ENCODE peak calls at places on chromosomes 12 and 14, in nine cellular contexts. M is stimulated activated CD8-positive, alpha-beta memory T cell treated with anti-CD3 and anti-CD28 coated beads, Interleukin-15, amount 100 ng/mL, for 4 hours; K is activated T-helper 1 cell treated with Interleukin-2 at 50 U/mL for 16 hours; U is activated CD4-positive, alpha-beta T cell treated with anti-CD3 and anti-CD28 coated beads for 1 hour; T is choroid plexus epithelial cell; O is activated gamma-delta T cell treated with Interleukin-2 at 50 U/mL for 16 hours; V is T-helper 9 cell; B is pulmonary artery endothelial cell; P is amygdala. C is an unnamed sample.

GRCh38 chr14:96269359-96269710 is 13.3 kb downstream of the BDKRB1 start:
- DNase-seq in M (no peak), K (no peak), U (no peak), T (no peak), O (no peak), V (no peak), B (no peak), P (no peak), C (no peak)

GRCh38 chr14:52949711-52950409 is 990 bp downstream of the FERMT2 start:
- DNase-seq in M (no peak), K (no peak), U (no peak), T (peak; percentile 70), O (no peak), V (no peak), B (no peak), P (no peak), C (no peak)

GRCh38 chr14:24665440-24665991 is 31.5 kb upstream of the GZMB start:
- DNase-seq in M (no peak), K (no peak), U (no peak), T (no peak), O (peak; percentile 31), V (no peak), B (no peak), P (no peak), C (no peak)

GRCh38 chr12:110998165-110998564 is 77.8 kb upstream of the MYL2 start:
- DNase-seq in M (no peak), K (no peak), U (no peak), T (peak; percentile 6), O (no peak), V (no peak), B (no peak), P (no peak), C (no peak)

GRCh38 chr14:88106377-88106776 is 101.4 kb downstream of the GPR65 start:
- DNase-seq in M (no peak), K (no peak), U (no peak), T (no peak), O (no peak), V (no peak), B (no peak), P (no peak), C (no peak)

GRCh38 chr14:104893435-104894207 is 28.6 kb downstream of the CEP170B start:
- DNase-seq in M (no peak), K (no peak), U (no peak), T (no peak), O (no peak), V (no peak), B (no peak), P (no peak), C (no peak)

GRCh38 chr14:38137005-38137404 is 70.7 kb upstream of the SSTR1 start:
- DNase-seq in M (no peak), K (no peak), U (no peak), T (peak; percentile 54), O (no peak), V (no peak), B (no peak), P (no peak), C (no peak)

GRCh38 chr14:105944632-105945610 is 418.5 kb downstream of the TMEM121 start:
- DNase-seq in M (peak; percentile 45), K (peak; percentile 60), U (peak; percentile 61), T (no peak), O (peak; percentile 78), V (peak; percentile 64), B (no peak), P (no peak), C (peak; percentile 41)

GRCh38 chr14:59354666-59355065 is 110.5 kb downstream of the GPR135 start:
- DNase-seq in M (no peak), K (no peak), U (no peak), T (peak; percentile 63), O (no peak), V (no peak), B (no peak), P (no peak), C (no peak)